ENCODE peak calls at places on chromosomes 3 and 15, in five cellular contexts. V is fibroblast of pulmonary artery, G is psoas muscle, H is AG09319, X is GM13976. P is an unnamed sample.

GRCh38 chr3:55532806-55533205 is 45.7 kb upstream of the WNT5A start:
- DNase-seq in V (no peak), G (no peak), H (no peak), X (no peak), P (no peak)

GRCh38 chr3:13850161-13850945 is 29.5 kb downstream of the WNT7A start:
- DNase-seq in V (no peak), G (no peak), H (no peak), X (no peak), P (no peak)

GRCh38 chr3:16855497-16855896 is 29.3 kb upstream of the PLCL2 start:
- DNase-seq in V (no peak), G (no peak), H (no peak), X (no peak), P (no peak)

GRCh38 chr3:128317698-128318231 is 148.9 kb downstream of the DNAJB8 start:
- DNase-seq in V (peak; percentile 6), G (no peak), H (no peak), X (no peak), P (no peak)

GRCh38 chr3:30604091-30604490 is 2.3 kb upstream of the TGFBR2 start:
- DNase-seq in V (peak; percentile 76), G (no peak), H (no peak), X (no peak), P (no peak)

GRCh38 chr3:816605-817004 is 276.2 kb upstream of the CNTN6 start:
- DNase-seq in V (no peak), G (no peak), H (no peak), X (no peak), P (no peak)

GRCh38 chr3:42118762-42119361 is 27.7 kb downstream of the TRAK1 start:
- DNase-seq in V (peak; percentile 49), G (peak; percentile 72), H (no peak), X (peak; percentile 86), P (peak; percentile 53)

GRCh38 chr3:188102861-188103547 is 51.0 kb upstream of the LPP start:
- DNase-seq in V (no peak), G (no peak), H (no peak), X (no peak), P (no peak)

GRCh38 chr3:105686324-105686897 is 182.4 kb downstream of the CBLB start:
- DNase-seq in V (peak; percentile 62), G (no peak), H (no peak), X (peak; percentile 42), P (no peak)

GRCh38 chr3:12585181-12585580 is 28.3 kb downstream of the MKRN2 start:
- DNase-seq in V (no peak), G (no peak), H (no peak), X (no peak), P (no peak)

GRCh38 chr3:143433787-143434378 is 314.3 kb downstream of the CHST2 start:
- DNase-seq in V (no peak), G (no peak), H (no peak), X (peak; percentile 38), P (no peak)

GRCh38 chr3:186806173-186807055 is at the start of gene RFC4:
- DNase-seq in V (peak; percentile 70), G (peak; percentile 91), H (no peak), X (peak; percentile 87), P (peak; percentile 42)

GRCh38 chr3:32428092-32429068 is 36.7 kb downstream of the CMTM7 start:
- DNase-seq in V (no peak), G (no peak), H (no peak), X (peak; percentile 58), P (no peak)

GRCh38 chr15:45548753-45549520 is 26.4 kb upstream of the SLC30A4 start:
- DNase-seq in V (no peak), G (no peak), H (no peak), X (no peak), P (no peak)

GRCh38 chr3:23203651-23204111 is 554 bp downstream of the UBE2E2 start:
- DNase-seq in V (no peak), G (peak; percentile 63), H (no peak), X (peak; percentile 32), P (no peak)

GRCh38 chr3:170421758-170422157 is 3.1 kb downstream of the CLDN11 start:
- DNase-seq in V (no peak), G (no peak), H (no peak), X (no peak), P (no peak)

DNA sequence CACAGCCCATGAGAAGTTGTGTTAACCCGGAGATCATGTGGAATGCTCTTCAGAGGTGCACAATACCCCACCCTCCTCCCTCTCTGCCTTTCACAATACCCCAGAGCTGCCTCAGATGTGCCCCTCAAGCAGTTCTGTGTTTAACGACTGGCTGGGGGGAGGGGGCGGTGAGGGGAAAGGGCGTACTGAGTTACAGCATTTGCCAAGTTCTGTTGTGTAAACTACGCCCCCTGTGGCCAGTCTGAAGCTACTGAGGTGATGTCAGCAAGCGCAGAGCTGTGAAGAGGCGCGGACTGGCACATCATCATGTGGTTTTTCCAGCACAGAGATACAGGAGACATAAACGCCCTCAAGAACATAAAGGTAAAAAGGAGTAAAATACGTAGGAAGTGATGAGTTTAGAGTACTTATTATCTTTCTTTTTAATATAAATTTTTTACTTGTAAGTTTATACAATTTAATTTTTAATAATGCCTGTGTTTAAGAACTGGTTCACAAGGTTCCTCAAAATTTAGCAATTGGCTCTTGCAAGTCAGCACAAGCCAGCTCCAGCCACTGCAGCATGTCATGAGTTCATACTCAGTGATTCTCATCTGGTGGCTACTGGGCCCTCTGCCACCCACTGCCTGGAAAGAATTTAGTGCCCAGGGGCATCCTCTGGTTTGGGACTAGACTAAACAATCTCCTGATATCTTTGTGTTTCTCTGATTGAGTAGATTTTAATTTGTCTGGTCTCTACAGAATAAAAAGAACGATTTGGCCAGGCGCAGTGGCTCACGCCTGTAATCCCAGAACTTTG is 1.7 kb downstream of the EPB42 start:
- DNase-seq in V (peak; percentile 19), G (no peak), H (no peak), X (no peak), P (no peak)
- TF ChIP-seq CTCF in V (peak; percentile 20), G (no peak), H (no peak), X (no peak), P (peak; percentile 21)

DNA sequence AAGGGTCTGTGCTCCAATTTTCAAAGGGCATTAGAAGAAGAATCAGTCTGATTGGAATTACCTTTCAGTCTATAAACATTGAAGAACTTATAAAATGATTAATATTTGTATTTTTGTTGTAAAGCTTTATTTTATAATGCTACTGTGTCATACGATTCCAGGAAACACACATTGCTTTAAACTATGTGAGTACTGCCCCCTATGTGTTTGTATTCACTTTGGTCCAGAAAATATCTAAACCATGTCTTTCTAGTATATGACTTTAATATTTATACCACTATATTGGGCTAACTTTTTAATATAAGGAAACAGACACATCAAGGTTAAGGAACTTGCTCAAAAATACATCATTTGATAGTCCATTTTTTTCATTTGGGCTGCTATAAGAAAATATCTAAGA is 3.2 kb upstream of the RIOX2 start:
- DNase-seq in V (no peak), G (no peak), H (no peak), X (no peak), P (no peak)
- TF ChIP-seq CTCF in V (peak; percentile 23), G (no peak), H (peak; percentile 9), X (no peak), P (no peak)

DNA sequence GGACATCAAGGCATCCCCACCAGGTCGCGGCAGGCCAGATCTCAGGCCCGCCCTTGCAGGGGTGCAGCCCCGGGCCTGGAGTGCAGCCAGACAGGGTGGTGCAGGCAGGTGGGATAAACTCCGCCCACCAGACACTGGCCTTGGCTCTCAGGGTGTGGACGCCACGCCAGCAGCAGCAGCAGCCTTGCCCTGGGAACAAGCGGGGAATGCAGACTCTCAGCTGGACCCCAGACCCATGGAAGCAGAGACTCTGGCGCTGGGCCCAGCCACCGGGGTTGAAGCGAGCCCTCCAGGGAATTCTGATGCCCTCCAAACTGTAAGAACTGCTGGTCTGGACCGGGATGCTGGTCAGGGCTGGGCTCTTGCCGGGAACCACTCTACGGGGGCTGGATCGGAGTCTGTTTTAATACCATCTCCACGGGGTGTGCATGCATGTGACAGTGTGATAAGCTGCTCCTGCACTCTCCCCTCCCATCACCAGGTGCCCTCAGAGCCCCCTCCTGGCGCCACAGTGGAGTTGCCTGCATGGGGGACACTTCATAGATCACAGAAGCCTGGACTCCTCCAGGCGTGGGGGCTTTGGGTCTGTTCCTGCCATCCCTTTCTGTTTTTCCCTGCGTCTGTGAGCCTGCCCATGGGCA is 142.7 kb downstream of the NSMCE3 start:
- DNase-seq in V (no peak), G (peak; percentile 29), H (no peak), X (no peak), P (no peak)
- TF ChIP-seq CTCF in V (no peak), G (no peak), H (no peak), X (no peak), P (no peak)

GRCh38 chr3:9947025-9947995 is 4.9 kb downstream of the PRRT3 start:
- DNase-seq in V (peak; percentile 71), G (peak; percentile 90), H (no peak), X (no peak), P (peak; percentile 47)
- TF ChIP-seq CTCF in V (peak; percentile 31), G (peak; percentile 63), H (peak; percentile 42), X (no peak), P (peak; percentile 52)

GRCh38 chr3:150843241-150843640 is 62.0 kb downstream of the MINDY4B start:
- DNase-seq in V (no peak), G (no peak), H (no peak), X (no peak), P (no peak)
- TF ChIP-seq CTCF in V (no peak), G (no peak), H (no peak), X (no peak), P (no peak)

DNA sequence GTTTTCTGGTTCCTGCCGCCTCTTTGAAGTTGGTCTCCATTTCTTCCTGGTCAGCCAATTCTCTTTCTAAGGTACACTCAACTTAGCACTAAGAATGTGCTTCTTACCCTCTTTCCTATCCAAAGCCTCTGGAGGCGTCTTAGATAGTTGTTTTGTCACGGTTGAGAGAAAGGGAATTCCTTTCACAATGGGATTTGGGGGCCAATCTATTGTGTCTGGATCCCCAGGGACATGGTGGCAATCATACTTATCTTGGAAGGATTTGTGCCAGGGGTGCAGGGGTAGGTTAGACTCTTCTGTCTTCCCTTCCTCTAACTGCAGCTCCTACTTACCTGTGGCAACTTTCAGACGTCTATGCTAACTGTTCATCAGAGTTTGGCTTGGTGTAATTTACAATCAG is 287.1 kb downstream of the SOX2 start:
- DNase-seq in V (no peak), G (no peak), H (no peak), X (no peak), P (no peak)
- TF ChIP-seq CTCF in V (no peak), G (no peak), H (no peak), X (no peak), P (no peak)

DNA sequence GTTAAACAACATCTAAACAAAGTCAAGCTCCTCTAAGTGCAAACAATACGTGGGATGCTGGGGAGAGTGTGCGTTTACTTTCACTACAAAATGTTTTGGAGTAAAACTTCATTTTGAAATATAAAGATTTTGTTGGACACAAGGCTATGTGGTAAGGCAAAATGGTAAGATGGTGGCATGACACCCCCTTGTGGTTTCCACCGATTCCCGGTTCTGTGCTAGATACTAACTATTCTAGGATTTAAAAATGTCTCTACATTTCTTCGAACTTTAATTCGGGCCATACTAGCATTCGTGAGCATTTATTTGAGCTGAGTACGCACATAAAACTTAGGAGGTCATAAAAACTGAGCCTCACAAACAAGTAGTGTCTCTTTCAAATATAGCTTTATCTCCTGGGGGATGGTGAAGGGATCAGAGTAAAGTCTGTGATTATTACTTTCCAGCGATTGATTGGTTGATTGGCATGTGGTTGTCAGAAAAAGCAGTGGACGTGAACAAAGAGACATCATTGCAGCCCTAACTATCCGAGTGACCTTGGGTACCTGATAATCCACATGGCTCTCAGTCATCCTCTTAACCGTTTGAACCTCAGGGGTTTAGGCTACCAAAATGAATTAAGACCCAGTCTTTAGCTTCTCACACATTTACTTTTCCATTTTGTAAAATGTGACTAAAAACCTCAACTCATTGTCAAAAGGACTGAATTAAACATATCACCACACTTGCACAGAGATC is 1.1 kb upstream of the ZNF639 start:
- DNase-seq in V (peak; percentile 72), G (no peak), H (no peak), X (peak; percentile 32), P (no peak)
- TF ChIP-seq CTCF in V (peak; percentile 67), G (peak; percentile 32), H (peak; percentile 65), X (no peak), P (peak; percentile 28)